ENCODE peak calls at places on chromosomes 13 and 19, in four cellular contexts. I is CD8-positive, alpha-beta memory T cell; H is cardiac muscle cell; Z is stomach. N is an unnamed sample. For H3K27me3 and H3K4me1, the result is how much of the 10 kb centered on the place peaks cover.

GRCh38 chr13:51849145-51850101 is 4.4 kb upstream of the TMEM272 start:
- DNase-seq in I (no peak), H (peak), Z (no peak), N (peak)

GRCh38 chr13:48018637-48019036 is 17.6 kb upstream of the SUCLA2 start:
- DNase-seq in I (no peak), H (no peak), Z (no peak), N (no peak)

GRCh38 chr13:106514928-106515634 is 20.4 kb downstream of the EFNB2 start:
- DNase-seq in I (no peak), H (no peak), Z (no peak), N (no peak)

GRCh38 chr13:106736941-106737340 is 169.0 kb upstream of the ARGLU1 start:
- DNase-seq in I (no peak), H (no peak), Z (no peak), N (no peak)

GRCh38 chr19:3186891-3187661 is 1.3 kb downstream of the NCLN start:
- DNase-seq in I (no peak), H (no peak), Z (no peak), N (no peak)

GRCh38 chr13:107642841-107643240 is 572.5 kb downstream of the LIG4 start:
- DNase-seq in I (no peak), H (no peak), Z (no peak), N (no peak)

GRCh38 chr19:39946532-39946931 is 12.1 kb upstream of the FCGBP start:
- DNase-seq in I (no peak), H (no peak), Z (peak), N (no peak)

GRCh38 chr13:70339738-70340137 is 231.5 kb upstream of the KLHL1 start:
- DNase-seq in I (no peak), H (peak), Z (peak), N (no peak)

GRCh38 chr13:99313473-99313872 is 6.3 kb upstream of the GPR183 start:
- DNase-seq in I (no peak), H (no peak), Z (no peak), N (no peak)

GRCh38 chr13:90015565-90016507 is 1331.7 kb upstream of the MIR17HG start:
- DNase-seq in I (no peak), H (no peak), Z (no peak), N (no peak)

GRCh38 chr19:10876459-10877240 is 5.3 kb downstream of the CARM1 start:
- DNase-seq in I (no peak), H (no peak), Z (no peak), N (no peak)

GRCh38 chr19:58398087-58398486 is 2.6 kb downstream of the RNF225 start:
- DNase-seq in I (no peak), H (no peak), Z (no peak), N (no peak)

GRCh38 chr13:51814825-51815650 is 11.1 kb upstream of the DHRS12 start:
- DNase-seq in I (peak), H (peak), Z (peak), N (peak)

GRCh38 chr13:109840201-109840892 is 54.0 kb upstream of the IRS2 start:
- DNase-seq in I (no peak), H (no peak), Z (no peak), N (no peak)

GRCh38 chr13:110109140-110109783 is 197.7 kb downstream of the COL4A1 start:
- DNase-seq in I (no peak), H (no peak), Z (no peak), N (no peak)

GRCh38 chr19:13097331-13098258 is 5.1 kb downstream of the LYL1 start:
- DNase-seq in I (peak), H (no peak), Z (no peak), N (no peak)

GRCh38 chr13:85864963-85865530 is 65.8 kb upstream of the SLITRK6 start:
- DNase-seq in I (no peak), H (peak), Z (no peak), N (no peak)

GRCh38 chr19:35135389-35135909 is 590 bp upstream of the LGI4 start:
- DNase-seq in I (peak), H (peak), Z (peak), N (peak)

GRCh38 chr13:44311011-44311481 is 62.6 kb upstream of the SERP2 start:
- DNase-seq in I (no peak), H (no peak), Z (peak), N (no peak)

GRCh38 chr13:36339600-36340155 is 6.5 kb downstream of the SPART start:
- DNase-seq in I (no peak), H (no peak), Z (no peak), N (no peak)
- H3K27me3 ChIP-seq in I (under half), H (under half), Z (under half), N (under half)

GRCh38 chr19:46975918-46976782 is 43.5 kb upstream of the NPAS1 start:
- DNase-seq in I (no peak), H (peak), Z (peak), N (no peak)
- H3K4me1 ChIP-seq in I (under half), H (under half), Z (half or more), N (under half)

GRCh38 chr13:29566864-29567263 is 28.6 kb downstream of the SLC7A1 start:
- DNase-seq in I (no peak), H (peak), Z (no peak), N (no peak)
- H3K27ac ChIP-seq in I (no peak), H (no peak), Z (no peak), N (no peak)

GRCh38 chr13:45781553-45782326 is 69.8 kb downstream of the SIAH3 start:
- DNase-seq in I (no peak), H (no peak), Z (peak), N (no peak)

GRCh38 chr13:45782327-45783045 is 69.1 kb downstream of the SIAH3 start:
- DNase-seq in I (no peak), H (no peak), Z (no peak), N (no peak)

GRCh38 chr13:45779901-45780300 is 71.7 kb downstream of the SIAH3 start:
- DNase-seq in I (no peak), H (no peak), Z (no peak), N (no peak)

GRCh38 chr13:45775401-45775963 is 73.4 kb downstream of the CBY2 start:
- DNase-seq in I (no peak), H (no peak), Z (no peak), N (no peak)

DNA sequence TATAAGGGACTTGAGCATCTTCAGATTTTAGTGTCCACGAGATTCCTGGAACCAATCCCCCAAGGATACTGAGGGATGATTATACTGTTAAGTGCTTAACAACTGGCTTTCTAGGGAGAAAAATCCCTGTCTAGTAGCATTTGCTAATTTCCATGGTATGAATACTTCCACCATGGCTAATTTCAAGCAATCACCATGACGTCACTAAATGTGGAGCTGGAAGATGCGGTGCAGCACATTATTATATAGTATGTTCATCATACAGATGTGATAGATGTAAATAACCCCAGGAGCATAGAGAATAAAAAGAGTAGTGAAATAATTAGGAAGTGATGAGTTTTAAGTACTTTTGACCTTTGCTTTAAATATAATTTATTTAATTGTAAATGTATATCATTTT is 72.7 kb downstream of the SIAH3 start:
- DNase-seq in I (no peak), H (no peak), Z (no peak), N (no peak)
- H3K27me3 ChIP-seq in I (under half), H (under half), Z (under half), N (under half)

DNA sequence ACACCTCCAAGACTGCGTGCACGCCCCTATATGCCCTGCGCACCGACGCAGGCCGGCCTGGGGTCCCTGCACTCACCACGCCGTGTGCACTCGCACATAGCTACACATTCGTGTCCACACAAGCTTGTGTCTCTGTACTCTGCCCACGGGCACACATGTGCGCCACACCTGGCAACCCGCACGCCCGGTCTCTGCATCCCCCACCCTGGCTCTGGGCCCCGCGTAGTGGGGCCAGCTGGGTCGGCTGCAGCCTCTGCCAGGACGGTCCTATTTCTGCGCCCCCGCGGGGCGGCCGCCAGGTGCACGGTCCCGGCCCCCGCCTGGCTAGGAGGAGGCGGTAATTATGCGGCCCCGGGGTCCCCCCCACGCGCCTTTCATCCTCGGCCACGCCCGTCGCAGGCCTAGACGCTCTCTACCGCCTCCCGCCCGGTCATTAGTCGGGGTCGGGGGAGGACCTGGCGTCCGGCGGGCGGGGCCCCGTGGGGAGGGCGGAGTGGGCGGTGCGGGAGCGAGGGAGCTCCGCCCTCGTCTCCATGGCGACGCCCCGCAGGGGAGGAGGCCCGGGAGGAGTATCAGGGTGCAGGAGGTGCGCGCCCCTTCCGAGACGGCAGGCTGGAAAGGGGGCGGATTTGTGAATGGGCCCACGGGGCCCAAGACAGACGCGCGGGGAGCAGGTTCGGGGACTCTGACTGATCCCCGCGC is 2.9 kb upstream of the CIRBP start:
- DNase-seq in I (peak), H (peak), Z (peak), N (peak)
- H3K4me1 ChIP-seq in I (half or more), H (half or more), Z (half or more), N (half or more)

GRCh38 chr19:1653300-1653628 is 849 bp upstream of the TCF3 start:
- DNase-seq in I (no peak), H (no peak), Z (no peak), N (no peak)

GRCh38 chr19:1650627-1651009 is 1.8 kb downstream of the TCF3 start:
- DNase-seq in I (no peak), H (peak), Z (no peak), N (peak)

GRCh38 chr19:1652471-1653299 is at the start of gene TCF3:
- DNase-seq in I (peak), H (peak), Z (peak), N (peak)

GRCh38 chr19:1651061-1651547 is 1.3 kb downstream of the TCF3 start:
- DNase-seq in I (peak), H (peak), Z (no peak), N (peak)

GRCh38 chr19:1651548-1652394 is 644 bp downstream of the TCF3 start:
- DNase-seq in I (peak), H (peak), Z (no peak), N (peak)
- H3K27ac ChIP-seq in I (peak), H (peak), Z (peak), N (peak)

DNA sequence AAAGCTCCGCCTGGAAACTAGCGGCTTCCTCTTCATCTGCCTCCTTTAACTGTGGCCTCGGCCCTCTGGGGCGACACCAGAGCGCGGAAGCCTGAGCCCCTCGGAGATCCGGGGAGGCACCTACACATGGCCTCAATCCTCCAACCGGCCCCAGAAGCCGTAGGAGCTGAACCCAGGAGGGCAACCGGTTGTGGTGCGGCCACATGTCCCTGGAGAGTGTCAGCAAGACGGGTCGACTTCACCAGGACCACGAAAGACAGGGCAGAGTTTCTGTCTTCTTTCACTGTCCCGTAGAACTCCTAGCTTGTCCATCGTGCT is 3.7 kb upstream of the SOX1 start:
- DNase-seq in I (no peak), H (no peak), Z (no peak), N (no peak)
- H3K27me3 ChIP-seq in I (under half), H (half or more), Z (half or more), N (under half)

GRCh38 chr13:94309997-94310842 is 169.3 kb downstream of the DCT start:
- DNase-seq in I (no peak), H (no peak), Z (no peak), N (no peak)
- H3K4me1 ChIP-seq in I (under half), H (under half), Z (under half), N (under half)